ENCODE peak calls at places on chromosomes 12 and 14, in five cellular contexts. N is GM06990, Q is nephron progenitor cell, J is heart right ventricle, T is progenitor cell of endocrine pancreas. C is an unnamed sample.

GRCh38 chr14:95023886-95024285 is 133.4 kb downstream of the DICER1 start:
- DNase-seq in N (no peak), T (no peak), Q (no peak), J (no peak), C (no peak)

GRCh38 chr12:132665149-132665491 is 22.0 kb downstream of the POLE start:
- DNase-seq in N (no peak), J (no peak), Q (no peak), T (no peak), C (no peak)

GRCh38 chr12:114903394-114903748 is 219.4 kb upstream of the TBX3 start:
- DNase-seq in Q (no peak), T (no peak), J (no peak), N (no peak), C (no peak)

GRCh38 chr14:61408498-61408897 is 87.1 kb downstream of the PRKCH start:
- DNase-seq in Q (no peak), N (no peak), T (no peak), J (no peak), C (no peak)

GRCh38 chr14:101810897-101811620 is 49.5 kb downstream of the PPP2R5C start:
- DNase-seq in N (no peak), J (no peak), T (no peak), Q (no peak), C (peak)

GRCh38 chr14:98345186-98345585 is 926.8 kb downstream of the BCL11B start:
- DNase-seq in N (no peak), Q (no peak), T (no peak), J (no peak), C (no peak)

GRCh38 chr12:28202374-28203130 is 12.3 kb downstream of the CCDC91 start:
- DNase-seq in J (no peak), T (no peak), N (no peak), Q (no peak), C (no peak)

GRCh38 chr14:24311837-24312615 is 724 bp downstream of the LTB4R start:
- DNase-seq in N (no peak), T (no peak), J (no peak), Q (no peak), C (no peak)

GRCh38 chr12:10358969-10359368 is 30.9 kb downstream of the KLRK1 start:
- DNase-seq in J (no peak), N (no peak), T (no peak), Q (no peak), C (no peak)

GRCh38 chr14:93793555-93793954 is 5.3 kb upstream of the PRIMA1 start:
- DNase-seq in J (no peak), T (no peak), Q (no peak), N (no peak), C (no peak)

GRCh38 chr12:15443611-15444010 is 121.3 kb downstream of the PTPRO start:
- DNase-seq in Q (no peak), J (no peak), N (no peak), T (no peak), C (no peak)

GRCh38 chr14:79369359-79370332 is 841.7 kb downstream of the DIO2 start:
- DNase-seq in T (no peak), N (no peak), Q (no peak), J (no peak), C (no peak)

GRCh38 chr12:106380954-106381353 is 23.4 kb downstream of the POLR3B start:
- DNase-seq in J (no peak), Q (no peak), T (no peak), N (no peak), C (no peak)

GRCh38 chr12:66695130-66695529 is 16.3 kb upstream of the GRIP1 start:
- DNase-seq in Q (no peak), T (no peak), N (no peak), J (no peak), C (no peak)

GRCh38 chr12:3596703-3597472 is 105.9 kb downstream of the PRMT8 start:
- DNase-seq in J (no peak), T (no peak), Q (no peak), N (no peak), C (no peak)

GRCh38 chr12:77232045-77232444 is 166.7 kb upstream of the E2F7 start:
- DNase-seq in J (no peak), T (no peak), N (no peak), Q (no peak), C (no peak)

GRCh38 chr12:62686938-62687337 is 220.3 kb downstream of the MON2 start:
- DNase-seq in N (no peak), J (no peak), Q (no peak), T (no peak), C (no peak)

GRCh38 chr12:112198120-112198733 is 72.9 kb downstream of the TRAFD1 start:
- DNase-seq in Q (peak), N (no peak), T (peak), J (peak), C (peak)

GRCh38 chr12:69475237-69475984 is 5.2 kb downstream of the FRS2 start:
- DNase-seq in J (no peak), T (no peak), N (no peak), Q (no peak), C (no peak)

GRCh38 chr12:20404576-20405346 is 36.4 kb downstream of the PDE3A start:
- DNase-seq in T (no peak), J (peak), Q (no peak), N (no peak), C (no peak)

DNA sequence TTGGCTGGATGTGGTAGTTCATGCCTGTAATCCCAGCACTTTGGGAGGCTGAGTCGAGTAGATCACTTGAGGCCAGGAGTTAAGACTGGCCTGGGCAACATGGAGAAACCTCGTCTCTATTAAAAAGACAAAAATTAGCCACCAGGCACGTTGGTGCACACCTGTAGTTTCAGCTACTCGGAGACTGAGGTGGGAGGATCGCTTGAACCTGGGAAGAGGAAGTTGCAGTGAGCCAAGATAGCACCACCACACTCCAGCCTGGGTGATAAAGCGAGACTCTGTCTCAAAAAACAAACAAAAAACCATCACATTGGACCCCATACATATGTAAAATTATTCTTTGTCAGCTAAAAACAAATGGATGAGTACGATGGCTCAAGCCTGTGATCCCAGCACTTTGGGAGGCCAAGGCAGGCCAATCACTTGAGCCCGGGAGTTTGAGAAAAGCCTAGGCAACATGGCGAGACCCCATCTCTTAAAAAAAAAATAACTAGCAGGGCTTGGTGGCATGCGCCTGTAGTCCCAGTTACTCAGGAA is 43.9 kb downstream of the LIMA1 start:
- DNase-seq in J (no peak), Q (no peak), T (no peak), N (no peak), C (no peak)
- TF ChIP-seq CTCF in J (no peak), Q (no peak), T (no peak), N (no peak), C (no peak)

DNA sequence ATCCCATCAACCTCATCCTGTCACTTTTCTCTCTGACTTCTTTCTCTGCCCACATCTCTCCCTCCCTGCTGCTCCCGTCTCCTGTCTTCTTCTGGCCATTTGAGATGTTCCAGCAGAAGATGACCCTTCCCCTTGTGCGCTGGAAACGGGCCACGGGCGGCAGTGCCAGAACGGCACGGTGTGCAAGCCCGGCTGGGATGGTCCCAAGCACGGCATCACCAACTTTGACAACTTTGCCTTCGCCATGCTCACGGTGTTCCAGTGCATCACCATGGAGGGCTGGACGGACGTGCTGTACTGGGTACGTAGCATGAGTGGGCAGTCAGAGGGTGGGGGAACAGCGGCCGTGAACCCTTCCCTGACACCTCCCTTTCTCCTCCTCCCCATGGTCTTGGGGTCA is 301.7 kb upstream of the FKBP4 start:
- DNase-seq in J (no peak), T (no peak), N (no peak), Q (no peak), C (no peak)
- TF ChIP-seq CTCF in J (no peak), T (no peak), N (no peak), Q (no peak), C (no peak)

DNA sequence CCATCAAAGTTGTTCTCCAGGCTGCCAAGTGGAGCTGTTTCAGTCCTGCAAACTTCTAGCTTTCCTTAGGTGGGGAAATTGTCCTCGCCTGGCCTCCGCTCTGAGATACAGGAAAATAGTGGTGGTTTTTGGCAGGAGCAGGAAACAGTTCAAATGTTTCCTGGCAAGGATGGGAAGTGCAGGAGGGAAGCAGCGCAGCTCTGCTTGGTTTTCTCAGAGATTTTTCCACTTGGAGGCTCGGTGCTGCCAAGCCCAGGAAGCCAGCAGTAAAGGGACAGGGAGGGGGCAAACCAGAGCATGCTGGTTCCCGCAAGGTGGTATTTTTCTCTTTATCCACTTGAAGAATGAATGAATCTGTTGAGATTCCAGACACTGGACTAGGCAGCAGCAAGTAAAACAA is 17.0 kb downstream of the TMEM63C start:
- DNase-seq in N (no peak), T (no peak), J (no peak), Q (no peak), C (no peak)
- TF ChIP-seq CTCF in N (no peak), T (no peak), J (no peak), Q (no peak), C (no peak)

DNA sequence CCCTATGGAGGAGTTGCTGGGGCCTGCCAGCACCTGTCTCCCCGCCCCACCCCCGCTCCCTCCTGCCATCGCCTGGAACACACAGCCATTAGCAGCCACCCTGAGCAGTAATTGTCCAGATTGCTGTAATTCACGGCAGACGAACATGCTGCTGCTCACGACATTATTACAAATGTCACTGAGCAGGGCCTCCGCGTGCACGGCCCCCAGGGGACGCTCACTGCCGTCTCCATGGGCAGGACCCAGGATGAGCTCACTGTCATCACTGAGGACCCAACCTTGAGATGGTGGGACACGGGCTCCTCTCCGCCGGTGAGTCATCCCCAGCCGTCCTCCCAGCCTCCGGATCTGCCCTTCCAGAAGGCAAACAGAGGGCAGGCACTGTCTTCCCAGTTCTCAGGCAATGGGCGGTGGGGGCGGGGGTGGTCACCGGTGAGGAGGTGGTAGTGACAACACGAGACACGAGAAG is 100.4 kb downstream of the RFLNA start:
- DNase-seq in N (no peak), Q (no peak), J (no peak), T (no peak), C (no peak)
- TF ChIP-seq CTCF in N (no peak), Q (no peak), J (no peak), T (no peak), C (no peak)

GRCh38 chr14:69475194-69475818 is 9.2 kb upstream of the PLEKHD1 start:
- DNase-seq in T (no peak), J (no peak), N (no peak), Q (no peak), C (peak)
- TF ChIP-seq CTCF in T (peak), J (peak), N (peak), Q (peak), C (peak)

GRCh38 chr14:77139022-77139421 is 2.6 kb downstream of the ZDHHC22 start:
- DNase-seq in Q (no peak), J (no peak), N (no peak), T (no peak), C (no peak)

GRCh38 chr14:77141592-77142288 is at the start of gene ZDHHC22:
- DNase-seq in Q (no peak), J (no peak), N (no peak), T (no peak), C (no peak)

GRCh38 chr14:77140343-77140936 is 1.2 kb downstream of the ZDHHC22 start:
- DNase-seq in N (no peak), T (no peak), J (no peak), Q (no peak), C (no peak)

GRCh38 chr14:77140937-77141591 is 527 bp downstream of the ZDHHC22 start:
- DNase-seq in N (no peak), T (peak), J (no peak), Q (peak), C (no peak)

DNA sequence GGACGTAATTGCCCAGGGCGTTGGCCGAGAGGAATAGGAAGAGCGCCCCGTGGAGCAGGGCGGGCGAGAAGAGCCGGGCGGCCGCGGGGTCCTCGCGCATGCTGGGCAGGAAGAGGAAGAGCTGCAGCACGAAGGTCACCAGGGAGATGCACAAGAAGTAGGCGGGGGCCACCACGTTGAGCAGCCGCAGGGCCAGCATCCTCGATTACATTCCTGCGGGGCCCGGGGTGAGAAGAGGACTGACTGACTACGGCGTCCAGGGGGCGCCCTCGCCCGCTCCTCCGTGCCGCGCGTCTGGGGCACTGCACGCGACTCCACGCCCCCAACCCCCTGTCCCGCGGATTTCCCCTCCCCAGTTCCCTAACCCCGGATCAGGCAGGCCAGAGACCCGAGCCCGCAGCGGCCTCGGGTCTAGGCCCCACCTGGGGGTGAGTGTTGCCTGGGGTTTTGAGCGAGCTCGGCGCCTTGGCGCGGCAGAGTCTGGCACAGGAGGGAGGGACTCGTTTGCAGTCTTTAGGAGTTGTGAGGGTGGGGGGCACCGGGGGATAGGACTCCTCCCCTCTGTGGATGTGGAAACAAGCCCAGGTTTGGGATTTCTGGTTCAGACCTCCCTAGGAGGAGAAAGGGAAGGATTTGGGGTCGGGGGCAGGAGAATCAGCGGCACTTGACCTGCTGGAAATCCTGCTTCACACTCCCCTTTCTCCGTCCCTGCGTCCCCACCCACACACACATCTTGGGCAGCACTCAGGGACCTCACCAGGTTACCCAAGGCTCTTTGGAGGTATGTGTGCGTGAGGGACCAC is 1.9 kb downstream of the ZDHHC22 start:
- DNase-seq in N (peak), Q (peak), J (no peak), T (peak), C (peak)
- TF ChIP-seq CTCF in N (peak), Q (peak), J (peak), T (peak), C (peak)